ENCODE peak calls at places on chromosomes 1 and 21, in five cellular contexts. Q is neuronal stem cell, O is H9, J is trophoblast cell, U is H1. R is an unnamed sample.

GRCh38 chr1:51729824-51730284 is 113.0 kb downstream of the OSBPL9 start:
- DNase-seq in Q (no peak), U (no peak), J (peak), O (no peak), R (peak)

GRCh38 chr1:52825868-52826267 is 16.7 kb upstream of the ZYG11A start:
- DNase-seq in U (no peak), J (peak), Q (no peak), O (no peak), R (peak)

GRCh38 chr21:14520535-14520934 is 25.6 kb downstream of the SAMSN1 start:
- DNase-seq in J (no peak), Q (no peak), O (no peak), U (no peak), R (no peak)

GRCh38 chr21:39144191-39144590 is 39.1 kb downstream of the PSMG1 start:
- DNase-seq in O (no peak), Q (no peak), U (no peak), J (no peak), R (no peak)

GRCh38 chr1:150528997-150529396 is 13.4 kb downstream of the FALEC start:
- DNase-seq in O (no peak), U (no peak), J (no peak), Q (no peak), R (peak)

GRCh38 chr1:116472431-116472961 is 98.3 kb downstream of the CD58 start:
- DNase-seq in O (no peak), J (no peak), Q (no peak), U (no peak), R (peak)

GRCh38 chr1:211616231-211617031 is 37.5 kb upstream of the SLC30A1 start:
- DNase-seq in J (no peak), Q (no peak), U (no peak), O (no peak), R (no peak)

GRCh38 chr1:247904122-247904521 is 8.7 kb downstream of the OR2W3 start:
- DNase-seq in J (no peak), Q (no peak), O (no peak), U (no peak), R (no peak)

GRCh38 chr21:37578471-37579126 is 212.0 kb downstream of the DYRK1A start:
- DNase-seq in U (no peak), J (no peak), Q (no peak), O (no peak), R (no peak)

GRCh38 chr1:17866451-17867029 is 111.4 kb downstream of the ACTL8 start:
- DNase-seq in U (no peak), J (peak), Q (no peak), O (no peak), R (peak)

GRCh38 chr1:216892581-216892980 is 169.4 kb upstream of the ESRRG start:
- DNase-seq in U (no peak), Q (no peak), O (no peak), J (no peak), R (no peak)

GRCh38 chr1:183255073-183255472 is 69.0 kb downstream of the LAMC2 start:
- DNase-seq in Q (no peak), O (no peak), U (no peak), J (no peak), R (no peak)

GRCh38 chr21:45893166-45894106 is 88.1 kb upstream of the COL6A1 start:
- DNase-seq in U (no peak), O (no peak), Q (no peak), J (no peak), R (no peak)

GRCh38 chr1:78375996-78376395 is 114.8 kb upstream of the PTGFR start:
- DNase-seq in J (no peak), U (no peak), O (no peak), Q (no peak), R (no peak)

GRCh38 chr1:7580923-7581753 is 190.0 kb upstream of the VAMP3 start:
- DNase-seq in J (no peak), U (no peak), Q (no peak), O (no peak), R (no peak)

GRCh38 chr1:168297019-168297418 is 16.3 kb downstream of the TBX19 start:
- DNase-seq in J (no peak), Q (no peak), U (no peak), O (no peak), R (no peak)

GRCh38 chr1:145828368-145829016 is 4.5 kb downstream of the POLR3C start:
- DNase-seq in O (no peak), Q (no peak), J (no peak), U (no peak), R (no peak)

GRCh38 chr1:233281711-233282581 is 13.6 kb downstream of the PCNX2 start:
- DNase-seq in J (no peak), Q (no peak), U (no peak), O (no peak), R (peak)

GRCh38 chr1:176374967-176375569 is 87.9 kb upstream of the PAPPA2 start:
- DNase-seq in U (peak), J (peak), Q (peak), O (peak), R (peak)

GRCh38 chr1:88204111-88204510 is 480.0 kb upstream of the PKN2 start:
- DNase-seq in O (no peak), U (no peak), Q (no peak), J (peak), R (no peak)

GRCh38 chr1:24744911-24745710 is at the start of gene CLIC4:
- DNase-seq in J (peak), Q (peak), U (peak), O (peak), R (peak)

GRCh38 chr1:109541102-109541501 is 1.4 kb downstream of the GPR61 start:
- DNase-seq in J (no peak), O (no peak), U (peak), Q (no peak), R (no peak)

GRCh38 chr1:59814180-59814900 is 409 bp upstream of the HOOK1 start:
- DNase-seq in J (peak), O (peak), U (peak), Q (peak), R (no peak)

GRCh38 chr1:199545780-199546179 is 481.7 kb upstream of the NR5A2 start:
- DNase-seq in J (peak), O (peak), U (no peak), Q (no peak), R (no peak)

GRCh38 chr1:75723989-75724471 is 479 bp upstream of the ACADM start:
- DNase-seq in Q (no peak), O (peak), U (peak), J (peak), R (peak)

GRCh38 chr1:91024501-91025119 is 2.8 kb upstream of the ZNF644 start:
- DNase-seq in U (no peak), O (no peak), J (no peak), Q (no peak), R (no peak)

GRCh38 chr21:38505654-38506523 is 7.6 kb upstream of the ERG start:
- DNase-seq in Q (peak), U (no peak), O (peak), J (peak), R (peak)

GRCh38 chr1:108199231-108199657 is 899 bp downstream of the SLC25A24 start:
- DNase-seq in Q (peak), O (no peak), U (no peak), J (peak), R (peak)

GRCh38 chr1:119217429-119217828 is 77.0 kb upstream of the WARS2 start:
- DNase-seq in O (no peak), U (no peak), J (no peak), Q (no peak), R (no peak)

GRCh38 chr1:246875041-246876026 is 56.4 kb downstream of the AHCTF1 start:
- DNase-seq in U (no peak), O (no peak), Q (no peak), J (peak), R (peak)

GRCh38 chr1:159943908-159944622 is 1.3 kb downstream of the IGSF9 start:
- DNase-seq in Q (no peak), U (no peak), O (no peak), J (no peak), R (no peak)

GRCh38 chr1:110059133-110059863 is 11.2 kb downstream of the ALX3 start:
- DNase-seq in J (no peak), Q (no peak), O (no peak), U (no peak), R (peak)

DNA sequence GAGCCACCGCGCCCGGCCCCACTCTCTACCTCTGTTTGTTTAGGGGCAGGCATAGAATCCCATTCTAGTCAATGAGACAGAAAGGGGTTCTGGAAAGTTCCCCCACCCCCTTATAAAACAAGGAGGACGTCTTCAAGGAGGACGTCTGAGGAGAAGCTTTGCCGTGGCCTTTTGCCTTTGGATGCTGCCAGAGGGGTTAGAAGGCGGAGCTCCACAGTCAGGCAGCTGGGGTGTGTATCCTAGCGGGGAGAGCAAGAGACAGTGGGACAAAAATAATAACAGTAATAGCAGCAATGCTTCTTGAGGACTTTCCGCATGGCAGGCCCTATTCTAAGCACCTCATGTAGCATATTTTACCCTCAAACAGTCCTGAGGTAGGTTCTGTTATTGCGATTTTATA is 48.2 kb upstream of the TENT5B start:
- DNase-seq in U (no peak), O (no peak), J (no peak), Q (no peak), R (no peak)
- H2BK12ac ChIP-seq in U (no peak), O (no peak), J (no peak), Q (no peak), R (no peak)

GRCh38 chr1:193589597-193590040 is 403.2 kb upstream of the B3GALT2 start:
- DNase-seq in O (no peak), J (no peak), U (no peak), Q (no peak), R (no peak)

GRCh38 chr1:193592325-193592724 is 405.9 kb upstream of the B3GALT2 start:
- DNase-seq in J (no peak), U (no peak), Q (no peak), O (no peak), R (no peak)

GRCh38 chr1:193584840-193585239 is 398.4 kb upstream of the B3GALT2 start:
- DNase-seq in U (no peak), Q (no peak), O (no peak), J (no peak), R (no peak)

GRCh38 chr1:193593355-193593874 is 407.0 kb upstream of the B3GALT2 start:
- DNase-seq in U (no peak), J (no peak), O (no peak), Q (no peak), R (no peak)

GRCh38 chr1:193590102-193590501 is 403.7 kb upstream of the B3GALT2 start:
- DNase-seq in J (no peak), U (no peak), Q (no peak), O (no peak), R (no peak)
- H3K27ac ChIP-seq in J (no peak), U (no peak), Q (no peak), O (no peak), R (no peak)

DNA sequence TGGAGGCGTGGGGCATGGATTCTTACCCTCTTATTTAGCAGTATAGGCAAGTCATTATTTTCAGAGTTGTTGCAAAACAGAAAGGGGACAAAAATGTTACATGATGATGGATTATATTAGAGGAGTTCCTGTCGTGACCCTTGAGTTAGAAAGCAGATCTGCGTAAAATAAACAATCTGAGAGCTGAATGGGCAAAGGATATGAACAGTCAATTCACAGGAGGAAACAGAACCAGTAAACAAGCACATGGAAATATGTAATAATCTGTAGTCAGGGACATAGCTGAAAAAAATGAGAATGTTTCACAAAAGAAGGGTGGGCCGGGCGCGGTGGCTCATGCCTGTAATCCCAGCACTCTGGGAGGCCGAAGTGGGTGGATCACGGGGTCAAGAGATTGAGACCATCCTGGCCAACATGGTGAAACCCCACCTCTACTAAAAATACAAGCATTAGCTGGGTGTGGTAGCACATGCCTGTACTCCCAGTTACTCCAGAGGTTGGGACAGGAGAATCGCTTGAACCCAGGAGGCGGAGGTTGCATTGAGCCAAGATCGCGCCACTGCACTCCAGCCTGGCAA is 20.9 kb downstream of the RCAN1 start:
- DNase-seq in J (no peak), U (peak), O (no peak), Q (no peak), R (peak)
- H2BK12ac ChIP-seq in J (no peak), U (no peak), O (no peak), Q (no peak), R (no peak)

DNA sequence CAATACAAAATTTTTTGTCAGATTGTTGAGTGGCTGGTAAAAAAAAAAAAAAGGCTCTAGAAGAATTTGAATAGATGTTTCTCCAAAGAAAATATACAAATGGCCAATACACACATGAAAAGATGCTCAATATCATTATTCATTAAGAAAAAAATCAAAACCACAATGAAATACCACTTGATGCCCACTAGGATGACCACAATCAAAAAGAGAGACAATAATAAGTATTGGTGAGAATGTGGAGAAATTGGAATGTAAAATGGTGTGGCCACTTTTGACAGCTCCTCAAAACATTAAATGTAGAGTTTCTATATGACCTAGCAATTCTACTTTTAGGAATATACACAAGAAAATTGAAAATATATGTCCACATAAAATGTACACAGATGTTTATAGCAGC is 100.0 kb downstream of the CLEC20A start:
- DNase-seq in O (no peak), U (no peak), Q (no peak), J (no peak), R (no peak)
- H3K27ac ChIP-seq in O (no peak), U (no peak), Q (no peak), J (no peak), R (no peak)

GRCh38 chr1:224133741-224134299 is 19.9 kb downstream of the FBXO28 start:
- DNase-seq in U (no peak), J (no peak), Q (no peak), O (no peak), R (no peak)

GRCh38 chr1:224141693-224142092 is 27.8 kb downstream of the FBXO28 start:
- DNase-seq in J (no peak), Q (no peak), O (no peak), U (no peak), R (no peak)

GRCh38 chr1:224132901-224133300 is 19.0 kb downstream of the FBXO28 start:
- DNase-seq in J (peak), O (no peak), Q (no peak), U (no peak), R (no peak)

GRCh38 chr1:224137518-224137917 is 23.6 kb downstream of the FBXO28 start:
- DNase-seq in Q (no peak), U (no peak), O (no peak), J (no peak), R (no peak)

DNA sequence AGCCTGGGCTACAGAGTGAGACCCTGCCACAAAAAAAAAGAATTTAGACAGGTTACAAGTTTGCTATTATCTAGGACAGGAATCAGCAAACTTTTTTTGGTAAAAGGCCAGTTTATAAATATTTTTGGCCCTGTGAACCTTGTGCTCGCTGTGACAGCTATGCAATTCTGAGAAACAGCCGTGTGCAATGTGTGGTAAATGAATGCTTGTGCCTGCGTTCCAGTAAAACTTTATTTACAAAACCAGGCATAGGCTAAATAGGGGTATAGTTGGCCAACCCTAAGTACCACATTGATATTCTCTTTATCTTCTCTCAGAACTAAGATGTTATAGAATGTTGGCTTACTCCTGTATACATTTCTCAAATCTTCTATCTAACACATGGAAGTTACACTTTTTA is 24.3 kb downstream of the FBXO28 start:
- DNase-seq in Q (no peak), J (no peak), O (no peak), U (no peak), R (no peak)
- H2BK12ac ChIP-seq in Q (no peak), J (no peak), O (no peak), U (no peak), R (no peak)

GRCh38 chr1:25796807-25797458 is 3.1 kb upstream of the SELENON start:
- DNase-seq in J (peak), U (peak), Q (peak), O (peak), R (peak)

GRCh38 chr1:25795227-25795626 is 4.8 kb upstream of the SELENON start:
- DNase-seq in U (no peak), O (no peak), J (no peak), Q (no peak), R (no peak)

GRCh38 chr1:25794325-25794724 is 5.7 kb upstream of the SELENON start:
- DNase-seq in U (no peak), J (no peak), O (no peak), Q (no peak), R (peak)

GRCh38 chr1:25797939-25798338 is 2.1 kb upstream of the SELENON start:
- DNase-seq in U (peak), O (peak), Q (no peak), J (peak), R (peak)

GRCh38 chr1:25795955-25796806 is 3.8 kb upstream of the SELENON start:
- DNase-seq in U (no peak), J (peak), Q (no peak), O (no peak), R (no peak)
- H3K27ac ChIP-seq in U (no peak), J (no peak), Q (no peak), O (no peak), R (no peak)

GRCh38 chr21:32934829-32935228 is 90.9 kb upstream of the OLIG2 start:
- DNase-seq in U (no peak), Q (no peak), O (peak), J (no peak), R (no peak)

GRCh38 chr21:32941263-32941662 is 84.5 kb upstream of the OLIG2 start:
- DNase-seq in U (no peak), O (no peak), Q (no peak), J (no peak), R (no peak)

GRCh38 chr21:32940079-32941014 is 85.4 kb upstream of the OLIG2 start:
- DNase-seq in Q (peak), J (peak), U (no peak), O (peak), R (peak)
- H2BK12ac ChIP-seq in Q (no peak), J (no peak), U (no peak), O (no peak), R (no peak)

GRCh38 chr1:93625582-93626327 is 55.9 kb downstream of the BCAR3 start:
- DNase-seq in O (no peak), Q (no peak), U (no peak), J (peak), R (peak)
- H3K27ac ChIP-seq in O (no peak), Q (no peak), U (no peak), J (peak), R (peak)

GRCh38 chr1:94935476-94935875 is 8.6 kb upstream of the CNN3 start:
- DNase-seq in U (no peak), J (no peak), O (no peak), Q (no peak), R (no peak)
- H2BK12ac ChIP-seq in U (peak), J (no peak), O (no peak), Q (no peak), R (no peak)